ENCODE peak calls at places on chromosomes 5 and 9, in six cellular contexts. One of them, this sample, is unnamed.

GRCh38 chr9:133583586-133583985 is 25.6 kb downstream of the FAM163B start:
- DNase-seq in RWPE1: no peak
- DNase-seq in uterus: no peak
- DNase-seq in iPS DF 6.9: no peak
- DNase-seq in cardiac muscle cell: no peak
- DNase-seq in effector memory CD4-positive, alpha-beta T cell: no peak
- DNase-seq in this sample: no peak

GRCh38 chr5:56757077-56757476 is 58.3 kb upstream of the MAP3K1 start:
- DNase-seq in effector memory CD4-positive, alpha-beta T cell: no peak
- DNase-seq in cardiac muscle cell: no peak
- DNase-seq in iPS DF 6.9: no peak
- DNase-seq in uterus: no peak
- DNase-seq in RWPE1: peak
- DNase-seq in this sample: no peak

GRCh38 chr5:130386155-130386554 is 481.9 kb downstream of the CHSY3 start:
- DNase-seq in iPS DF 6.9: no peak
- DNase-seq in cardiac muscle cell: no peak
- DNase-seq in RWPE1: no peak
- DNase-seq in effector memory CD4-positive, alpha-beta T cell: no peak
- DNase-seq in uterus: no peak
- DNase-seq in this sample: no peak

GRCh38 chr9:77965445-77965844 is 66.2 kb downstream of the GNAQ start:
- DNase-seq in RWPE1: no peak
- DNase-seq in cardiac muscle cell: no peak
- DNase-seq in uterus: no peak
- DNase-seq in iPS DF 6.9: no peak
- DNase-seq in effector memory CD4-positive, alpha-beta T cell: no peak
- DNase-seq in this sample: no peak

GRCh38 chr9:130532426-130532825 is 47.0 kb upstream of the FUBP3 start:
- DNase-seq in iPS DF 6.9: no peak
- DNase-seq in RWPE1: peak
- DNase-seq in cardiac muscle cell: no peak
- DNase-seq in effector memory CD4-positive, alpha-beta T cell: no peak
- DNase-seq in uterus: no peak
- DNase-seq in this sample: no peak

GRCh38 chr9:71725590-71726338 is 42.5 kb downstream of the CEMIP2 start:
- DNase-seq in effector memory CD4-positive, alpha-beta T cell: no peak
- DNase-seq in iPS DF 6.9: no peak
- DNase-seq in RWPE1: peak
- DNase-seq in cardiac muscle cell: no peak
- DNase-seq in uterus: no peak
- DNase-seq in this sample: no peak

GRCh38 chr9:33127881-33128280 is 39.3 kb downstream of the B4GALT1 start:
- DNase-seq in uterus: no peak
- DNase-seq in cardiac muscle cell: no peak
- DNase-seq in RWPE1: no peak
- DNase-seq in iPS DF 6.9: no peak
- DNase-seq in effector memory CD4-positive, alpha-beta T cell: no peak
- DNase-seq in this sample: no peak

GRCh38 chr9:87179556-87180340 is 232.4 kb upstream of the GAS1 start:
- DNase-seq in RWPE1: peak
- DNase-seq in iPS DF 6.9: no peak
- DNase-seq in effector memory CD4-positive, alpha-beta T cell: no peak
- DNase-seq in cardiac muscle cell: no peak
- DNase-seq in uterus: no peak
- DNase-seq in this sample: no peak

GRCh38 chr5:16901038-16901644 is 34.9 kb downstream of the MYO10 start:
- DNase-seq in RWPE1: no peak
- DNase-seq in uterus: no peak
- DNase-seq in cardiac muscle cell: no peak
- DNase-seq in iPS DF 6.9: no peak
- DNase-seq in effector memory CD4-positive, alpha-beta T cell: no peak
- DNase-seq in this sample: no peak

GRCh38 chr9:87606921-87607521 is 109.4 kb downstream of the DAPK1 start:
- DNase-seq in cardiac muscle cell: no peak
- DNase-seq in RWPE1: peak
- DNase-seq in iPS DF 6.9: no peak
- DNase-seq in effector memory CD4-positive, alpha-beta T cell: no peak
- DNase-seq in uterus: no peak
- DNase-seq in this sample: no peak

GRCh38 chr5:12615141-12615820 is 711.0 kb upstream of the CTNND2 start:
- DNase-seq in effector memory CD4-positive, alpha-beta T cell: no peak
- DNase-seq in iPS DF 6.9: no peak
- DNase-seq in uterus: no peak
- DNase-seq in cardiac muscle cell: no peak
- DNase-seq in RWPE1: no peak
- DNase-seq in this sample: no peak

GRCh38 chr9:70587143-70587710 is 172.8 kb upstream of the KLF9 start:
- DNase-seq in RWPE1: no peak
- DNase-seq in uterus: peak
- DNase-seq in effector memory CD4-positive, alpha-beta T cell: no peak
- DNase-seq in iPS DF 6.9: no peak
- DNase-seq in cardiac muscle cell: no peak
- DNase-seq in this sample: no peak

GRCh38 chr9:135502168-135502872 is 1.8 kb downstream of the MRPS2 start:
- DNase-seq in cardiac muscle cell: no peak
- DNase-seq in effector memory CD4-positive, alpha-beta T cell: no peak
- DNase-seq in iPS DF 6.9: no peak
- DNase-seq in RWPE1: no peak
- DNase-seq in uterus: no peak
- DNase-seq in this sample: no peak

GRCh38 chr9:96015876-96016686 is 140.6 kb downstream of the ERCC6L2 start:
- DNase-seq in iPS DF 6.9: no peak
- DNase-seq in cardiac muscle cell: no peak
- DNase-seq in RWPE1: no peak
- DNase-seq in uterus: no peak
- DNase-seq in effector memory CD4-positive, alpha-beta T cell: no peak
- DNase-seq in this sample: no peak

GRCh38 chr9:113011911-113012381 is at the start of gene ZNF883:
- DNase-seq in effector memory CD4-positive, alpha-beta T cell: no peak
- DNase-seq in cardiac muscle cell: peak
- DNase-seq in RWPE1: peak
- DNase-seq in uterus: peak
- DNase-seq in iPS DF 6.9: peak
- DNase-seq in this sample: peak

GRCh38 chr9:73149371-73150067 is 2.1 kb upstream of the ANXA1 start:
- DNase-seq in uterus: no peak
- DNase-seq in effector memory CD4-positive, alpha-beta T cell: no peak
- DNase-seq in RWPE1: peak
- DNase-seq in iPS DF 6.9: no peak
- DNase-seq in cardiac muscle cell: no peak
- DNase-seq in this sample: no peak

GRCh38 chr5:33794550-33795300 is 97.1 kb downstream of the ADAMTS12 start:
- DNase-seq in RWPE1: no peak
- DNase-seq in cardiac muscle cell: no peak
- DNase-seq in uterus: no peak
- DNase-seq in iPS DF 6.9: no peak
- DNase-seq in effector memory CD4-positive, alpha-beta T cell: no peak
- DNase-seq in this sample: no peak

GRCh38 chr9:37979844-37980243 is 75.9 kb upstream of the SLC25A51 start:
- DNase-seq in effector memory CD4-positive, alpha-beta T cell: no peak
- DNase-seq in iPS DF 6.9: no peak
- DNase-seq in RWPE1: no peak
- DNase-seq in uterus: no peak
- DNase-seq in cardiac muscle cell: no peak
- DNase-seq in this sample: no peak

GRCh38 chr5:66769839-66770617 is 173.8 kb downstream of the MAST4 start:
- DNase-seq in effector memory CD4-positive, alpha-beta T cell: no peak
- DNase-seq in cardiac muscle cell: no peak
- DNase-seq in iPS DF 6.9: peak
- DNase-seq in uterus: no peak
- DNase-seq in RWPE1: no peak
- DNase-seq in this sample: peak

GRCh38 chr5:115573133-115573532 is 28.6 kb upstream of the FEM1C start:
- DNase-seq in iPS DF 6.9: no peak
- DNase-seq in uterus: no peak
- DNase-seq in effector memory CD4-positive, alpha-beta T cell: no peak
- DNase-seq in RWPE1: no peak
- DNase-seq in cardiac muscle cell: no peak
- DNase-seq in this sample: no peak

DNA sequence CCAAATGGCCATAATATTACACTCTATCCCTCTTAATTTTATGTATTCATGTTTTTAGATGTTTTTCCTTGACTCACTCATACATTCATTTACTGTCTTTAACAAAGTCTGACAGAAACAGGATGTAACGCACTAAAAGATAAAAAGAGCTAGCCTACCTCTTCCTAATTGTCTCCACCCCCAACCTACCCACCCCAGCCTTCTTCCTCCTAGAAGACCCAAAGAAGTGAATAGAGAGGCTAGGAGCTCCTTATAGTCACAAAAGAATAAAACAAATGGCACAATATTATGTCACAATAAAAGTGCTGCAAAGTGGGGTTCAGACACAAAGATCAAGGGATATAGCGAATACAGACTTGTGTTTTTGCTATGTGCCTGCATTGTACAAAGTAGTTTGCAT is 699 bp downstream of the NOL8 start:
- DNase-seq in uterus: no peak
- DNase-seq in RWPE1: no peak
- DNase-seq in iPS DF 6.9: no peak
- DNase-seq in cardiac muscle cell: no peak
- DNase-seq in effector memory CD4-positive, alpha-beta T cell: no peak
- DNase-seq in this sample: no peak
- H3K27ac ChIP-seq in uterus: peak
- H3K27ac ChIP-seq in RWPE1: no peak
- H3K27ac ChIP-seq in iPS DF 6.9: no peak
- H3K27ac ChIP-seq in cardiac muscle cell: peak
- H3K27ac ChIP-seq in effector memory CD4-positive, alpha-beta T cell: peak
- H3K27ac ChIP-seq in this sample: no peak

GRCh38 chr9:108704156-108704852 is 151.5 kb downstream of the ACTL7B start:
- DNase-seq in iPS DF 6.9: no peak
- DNase-seq in uterus: no peak
- DNase-seq in effector memory CD4-positive, alpha-beta T cell: no peak
- DNase-seq in cardiac muscle cell: no peak
- DNase-seq in RWPE1: peak
- DNase-seq in this sample: no peak
- H3K27ac ChIP-seq in iPS DF 6.9: no peak
- H3K27ac ChIP-seq in uterus: no peak
- H3K27ac ChIP-seq in effector memory CD4-positive, alpha-beta T cell: no peak
- H3K27ac ChIP-seq in cardiac muscle cell: no peak
- H3K27ac ChIP-seq in RWPE1: no peak
- H3K27ac ChIP-seq in this sample: no peak

GRCh38 chr5:137410234-137411010 is 88.7 kb downstream of the SPOCK1 start:
- DNase-seq in RWPE1: no peak
- DNase-seq in iPS DF 6.9: no peak
- DNase-seq in effector memory CD4-positive, alpha-beta T cell: no peak
- DNase-seq in uterus: no peak
- DNase-seq in cardiac muscle cell: no peak
- DNase-seq in this sample: no peak

GRCh38 chr5:137414112-137414511 is 85.0 kb downstream of the SPOCK1 start:
- DNase-seq in iPS DF 6.9: no peak
- DNase-seq in RWPE1: no peak
- DNase-seq in cardiac muscle cell: peak
- DNase-seq in effector memory CD4-positive, alpha-beta T cell: no peak
- DNase-seq in uterus: no peak
- DNase-seq in this sample: no peak

GRCh38 chr5:137412136-137412535 is 87.0 kb downstream of the SPOCK1 start:
- DNase-seq in cardiac muscle cell: no peak
- DNase-seq in iPS DF 6.9: no peak
- DNase-seq in effector memory CD4-positive, alpha-beta T cell: no peak
- DNase-seq in uterus: no peak
- DNase-seq in RWPE1: no peak
- DNase-seq in this sample: no peak

DNA sequence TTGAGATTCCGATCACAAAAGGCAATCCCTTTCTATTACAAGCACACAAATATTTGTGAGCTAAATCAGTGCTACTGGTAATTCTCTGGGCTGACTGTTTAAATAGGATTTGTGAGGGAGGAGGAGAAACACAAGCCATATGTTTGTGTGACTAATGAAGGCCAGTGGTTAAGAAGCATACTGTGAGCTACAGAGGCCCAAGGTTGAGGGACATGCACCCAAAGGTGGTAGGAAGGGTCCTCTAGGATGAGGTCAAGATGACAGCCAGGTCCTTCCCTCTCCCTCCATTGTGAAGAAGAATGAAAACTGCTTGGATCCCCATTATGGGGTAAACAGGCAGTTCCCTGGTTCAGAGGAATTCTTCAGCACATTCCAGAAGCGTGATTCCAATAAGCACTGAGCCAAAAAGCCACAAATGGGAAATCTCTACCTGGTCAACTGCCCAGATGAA is 83.9 kb downstream of the SPOCK1 start:
- DNase-seq in RWPE1: peak
- DNase-seq in effector memory CD4-positive, alpha-beta T cell: no peak
- DNase-seq in iPS DF 6.9: no peak
- DNase-seq in uterus: no peak
- DNase-seq in cardiac muscle cell: no peak
- DNase-seq in this sample: no peak
- H3K27ac ChIP-seq in RWPE1: no peak
- H3K27ac ChIP-seq in effector memory CD4-positive, alpha-beta T cell: no peak
- H3K27ac ChIP-seq in iPS DF 6.9: no peak
- H3K27ac ChIP-seq in uterus: no peak
- H3K27ac ChIP-seq in cardiac muscle cell: no peak
- H3K27ac ChIP-seq in this sample: no peak

DNA sequence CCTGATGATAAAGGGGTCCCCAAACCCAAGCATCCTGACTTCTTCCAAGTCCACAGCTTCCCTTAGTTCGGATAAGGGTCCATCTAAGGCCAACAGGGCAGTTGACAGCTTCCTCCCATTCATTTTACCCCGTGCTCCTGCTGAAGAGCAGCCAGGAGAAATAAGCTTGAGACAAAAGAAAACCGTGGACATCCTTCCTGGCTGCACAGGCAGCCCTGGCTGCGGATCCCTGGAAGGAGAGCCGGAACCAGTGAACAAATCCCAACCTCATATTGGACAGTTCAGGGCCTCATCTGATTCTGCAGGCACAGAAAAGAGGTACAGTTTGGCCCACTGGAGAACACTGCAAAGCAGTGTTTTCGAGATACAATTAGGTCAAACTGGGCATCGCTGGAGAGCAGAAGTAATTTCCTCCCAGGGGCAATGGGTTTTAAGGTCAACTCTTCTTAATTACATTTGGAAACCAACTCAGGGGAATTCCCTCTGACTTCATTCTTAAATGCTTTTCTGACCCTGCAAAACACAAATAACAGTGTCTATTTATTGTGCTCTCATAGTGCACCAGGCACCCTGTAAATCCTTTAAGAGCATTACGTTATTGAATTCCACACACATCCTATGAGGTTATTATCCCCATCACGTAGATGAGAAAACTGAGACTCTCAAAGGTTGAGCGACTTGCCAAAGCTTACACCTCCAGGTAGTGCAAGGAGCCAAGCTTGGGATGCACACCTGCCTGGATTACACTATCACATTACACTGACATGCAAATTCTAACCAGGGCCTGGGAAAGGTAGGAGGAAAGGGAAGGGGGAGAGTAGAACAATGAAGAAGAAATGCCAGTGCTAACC is 21.2 kb downstream of the ADAM19 start:
- DNase-seq in cardiac muscle cell: no peak
- DNase-seq in RWPE1: no peak
- DNase-seq in effector memory CD4-positive, alpha-beta T cell: no peak
- DNase-seq in uterus: no peak
- DNase-seq in iPS DF 6.9: no peak
- DNase-seq in this sample: no peak
- H3K27ac ChIP-seq in cardiac muscle cell: no peak
- H3K27ac ChIP-seq in RWPE1: no peak
- H3K27ac ChIP-seq in effector memory CD4-positive, alpha-beta T cell: peak
- H3K27ac ChIP-seq in uterus: no peak
- H3K27ac ChIP-seq in iPS DF 6.9: no peak
- H3K27ac ChIP-seq in this sample: no peak

GRCh38 chr9:98909935-98910334 is 33.8 kb upstream of the COL15A1 start:
- DNase-seq in iPS DF 6.9: no peak
- DNase-seq in uterus: no peak
- DNase-seq in effector memory CD4-positive, alpha-beta T cell: no peak
- DNase-seq in cardiac muscle cell: no peak
- DNase-seq in RWPE1: no peak
- DNase-seq in this sample: no peak
- H3K27ac ChIP-seq in iPS DF 6.9: no peak
- H3K27ac ChIP-seq in uterus: no peak
- H3K27ac ChIP-seq in effector memory CD4-positive, alpha-beta T cell: no peak
- H3K27ac ChIP-seq in cardiac muscle cell: no peak
- H3K27ac ChIP-seq in RWPE1: no peak
- H3K27ac ChIP-seq in this sample: no peak

This sample was measured in caudate nucleus.